ENCODE peak calls at places on chromosomes 11 and 22, in nine cellular contexts. R is ACHN; C is midbrain; W is KBM-7; A is NCI-H226; X is A549; B is aorta; U is effector CD4-positive, alpha-beta T cell; T is amniotic stem cell. L is an unnamed sample.

GRCh38 chr11:41459602-41460405 is at the start of gene LRRC4C:
- DNase-seq in R (peak), C (no peak), W (no peak), A (no peak), X (no peak), B (no peak), U (no peak), T (no peak), L (no peak)

GRCh38 chr22:30857103-30857502 is 111.5 kb downstream of the MORC2 start:
- DNase-seq in R (no peak), C (no peak), W (no peak), A (no peak), X (no peak), B (peak), U (no peak), T (no peak), L (no peak)

GRCh38 chr11:67428052-67429001 is at the start of gene RPS6KB2:
- DNase-seq in R (peak), C (peak), W (peak), A (peak), X (peak), B (peak), U (peak), T (peak), L (peak)

GRCh38 chr22:41320416-41321240 is 19.3 kb downstream of the ZC3H7B start:
- DNase-seq in R (no peak), C (no peak), W (no peak), A (no peak), X (no peak), B (no peak), U (no peak), T (no peak), L (no peak)

GRCh38 chr11:11701070-11701469 is 79.3 kb upstream of the GALNT18 start:
- DNase-seq in R (no peak), C (no peak), W (no peak), A (peak), X (no peak), B (no peak), U (no peak), T (no peak), L (no peak)

GRCh38 chr11:36412781-36413383 is 97.2 kb downstream of the TRAF6 start:
- DNase-seq in R (no peak), C (no peak), W (no peak), A (no peak), X (no peak), B (no peak), U (no peak), T (peak), L (no peak)

GRCh38 chr11:30197869-30198268 is 32.9 kb upstream of the FSHB start:
- DNase-seq in R (no peak), C (no peak), W (peak), A (no peak), X (no peak), B (no peak), U (no peak), T (no peak), L (no peak)

GRCh38 chr22:35627267-35628041 is 10.3 kb upstream of the MB start:
- DNase-seq in R (peak), C (peak), W (peak), A (peak), X (peak), B (peak), U (peak), T (peak), L (peak)

GRCh38 chr11:14336507-14337503 is 22.2 kb downstream of the RRAS2 start:
- DNase-seq in R (peak), C (no peak), W (no peak), A (peak), X (peak), B (no peak), U (no peak), T (peak), L (no peak)

GRCh38 chr11:64207247-64208085 is 945 bp downstream of the FERMT3 start:
- DNase-seq in R (no peak), C (no peak), W (peak), A (no peak), X (no peak), B (peak), U (peak), T (no peak), L (no peak)

GRCh38 chr11:115659061-115659963 is 155.1 kb upstream of the CADM1 start:
- DNase-seq in R (peak), C (no peak), W (no peak), A (no peak), X (no peak), B (no peak), U (no peak), T (no peak), L (no peak)

GRCh38 chr11:59822989-59823566 is 12.5 kb upstream of the MRPL16 start:
- DNase-seq in R (peak), C (peak), W (peak), A (peak), X (peak), B (no peak), U (peak), T (peak), L (peak)

GRCh38 chr11:117449111-117449693 is 121.5 kb downstream of the CEP164 start:
- DNase-seq in R (no peak), C (no peak), W (no peak), A (no peak), X (no peak), B (no peak), U (no peak), T (no peak), L (no peak)

GRCh38 chr22:49642741-49643140 is 184.9 kb downstream of the BRD1 start:
- DNase-seq in R (no peak), C (no peak), W (no peak), A (no peak), X (no peak), B (no peak), U (no peak), T (no peak), L (no peak)

GRCh38 chr11:124801014-124801413 is 808 bp upstream of the MSANTD2 start:
- DNase-seq in R (peak), C (no peak), W (no peak), A (peak), X (no peak), B (no peak), U (no peak), T (no peak), L (no peak)

GRCh38 chr11:79266391-79266790 is 174.4 kb downstream of the TENM4 start:
- DNase-seq in R (no peak), C (no peak), W (no peak), A (no peak), X (no peak), B (no peak), U (no peak), T (no peak), L (no peak)

GRCh38 chr11:119789766-119790407 is 60.9 kb upstream of the NECTIN1 start:
- DNase-seq in R (no peak), C (no peak), W (no peak), A (no peak), X (no peak), B (peak), U (no peak), T (no peak), L (no peak)

GRCh38 chr22:35352214-35353111 is 28.4 kb upstream of the HMOX1 start:
- DNase-seq in R (peak), C (peak), W (no peak), A (no peak), X (peak), B (peak), U (no peak), T (no peak), L (peak)

GRCh38 chr11:69167130-69167915 is 11.6 kb downstream of the SMIM38 start:
- DNase-seq in R (no peak), C (no peak), W (no peak), A (no peak), X (no peak), B (no peak), U (no peak), T (no peak), L (no peak)

GRCh38 chr22:18024276-18024939 is at the start of gene MICAL3:
- DNase-seq in R (peak), C (peak), W (peak), A (peak), X (peak), B (peak), U (peak), T (peak), L (peak)

GRCh38 chr22:36819112-36819511 is 2.3 kb upstream of the PVALB start:
- DNase-seq in R (no peak), C (no peak), W (no peak), A (no peak), X (no peak), B (no peak), U (no peak), T (no peak), L (no peak)

GRCh38 chr11:79092791-79093313 is 348.0 kb downstream of the TENM4 start:
- DNase-seq in R (no peak), C (no peak), W (peak), A (peak), X (no peak), B (no peak), U (no peak), T (peak), L (no peak)

GRCh38 chr11:59770324-59770723 is 15.1 kb downstream of the STX3 start:
- DNase-seq in R (no peak), C (no peak), W (no peak), A (no peak), X (no peak), B (no peak), U (no peak), T (no peak), L (no peak)

GRCh38 chr11:74687237-74688005 is 43.8 kb downstream of the CHRDL2 start:
- DNase-seq in R (no peak), C (no peak), W (no peak), A (peak), X (no peak), B (peak), U (no peak), T (no peak), L (no peak)

GRCh38 chr11:25794804-25795203 is 537.1 kb upstream of the ANO3 start:
- DNase-seq in R (no peak), C (no peak), W (no peak), A (no peak), X (no peak), B (no peak), U (no peak), T (no peak), L (no peak)

GRCh38 chr11:5367461-5368074 is 16.0 kb upstream of the OR51M1 start:
- DNase-seq in R (no peak), C (no peak), W (no peak), A (peak), X (no peak), B (no peak), U (no peak), T (no peak), L (no peak)

GRCh38 chr11:60370252-60370810 is 8.0 kb upstream of the MS4A7 start:
- DNase-seq in R (no peak), C (no peak), W (no peak), A (no peak), X (no peak), B (no peak), U (no peak), T (no peak), L (no peak)

GRCh38 chr11:72787262-72788104 is 6.4 kb downstream of the STARD10 start:
- DNase-seq in R (no peak), C (no peak), W (peak), A (no peak), X (peak), B (no peak), U (no peak), T (no peak), L (peak)

GRCh38 chr22:37419916-37420655 is 7.2 kb downstream of the ELFN2 start:
- DNase-seq in R (no peak), C (no peak), W (no peak), A (no peak), X (no peak), B (no peak), U (no peak), T (no peak), L (peak)

GRCh38 chr11:134951305-134951700 is 539.3 kb upstream of the B3GAT1 start:
- DNase-seq in R (no peak), C (no peak), W (no peak), A (no peak), X (no peak), B (peak), U (no peak), T (peak), L (no peak)

GRCh38 chr11:62879554-62879953 is 1.1 kb upstream of the SLC3A2 start:
- DNase-seq in R (no peak), C (peak), W (no peak), A (no peak), X (no peak), B (no peak), U (no peak), T (no peak), L (no peak)

GRCh38 chr11:84089072-84090057 is 803.2 kb upstream of the CCDC90B start:
- DNase-seq in R (no peak), C (peak), W (no peak), A (no peak), X (no peak), B (no peak), U (no peak), T (no peak), L (peak)

GRCh38 chr11:95734009-95734572 is 55.5 kb downstream of the FAM76B start:
- DNase-seq in R (no peak), C (no peak), W (peak), A (no peak), X (no peak), B (no peak), U (no peak), T (no peak), L (no peak)

GRCh38 chr11:66371627-66372415 is at the start of gene SLC29A2:
- DNase-seq in R (peak), C (peak), W (peak), A (peak), X (peak), B (peak), U (peak), T (no peak), L (peak)

GRCh38 chr22:24937114-24937513 is 9.4 kb downstream of the LHFPL7 start:
- DNase-seq in R (peak), C (no peak), W (peak), A (no peak), X (no peak), B (no peak), U (no peak), T (no peak), L (peak)

GRCh38 chr11:742156-742546 is 5.1 kb upstream of the TALDO1 start:
- DNase-seq in R (no peak), C (no peak), W (no peak), A (no peak), X (no peak), B (no peak), U (no peak), T (no peak), L (no peak)

GRCh38 chr11:2663506-2663905 is 36.3 kb downstream of the KCNQ1OT1 start:
- DNase-seq in R (no peak), C (no peak), W (no peak), A (no peak), X (no peak), B (no peak), U (no peak), T (no peak), L (no peak)

GRCh38 chr22:48835857-48836672 is 991.6 kb downstream of the BRD1 start:
- DNase-seq in R (no peak), C (no peak), W (no peak), A (no peak), X (no peak), B (no peak), U (no peak), T (no peak), L (no peak)

L was measured in NCI-H524.